ENCODE peak calls at places on chromosomes 3 and 15, in five cellular contexts. C is H9, W is SK-N-SH, R is mammary epithelial cell, U is GM23338. E is an unnamed sample.

GRCh38 chr3:148880681-148881080 is 15.6 kb downstream of the CPA3 start:
- DNase-seq in U (peak; percentile 72), W (peak; percentile 21), R (no peak), C (peak; percentile 49), E (no peak)

GRCh38 chr15:66646308-66646707 is 55.7 kb upstream of the SMAD6 start:
- DNase-seq in C (no peak), W (no peak), R (no peak), U (no peak), E (no peak)

GRCh38 chr3:156952011-156952410 is 125.9 kb downstream of the LEKR1 start:
- DNase-seq in R (no peak), W (no peak), C (no peak), U (no peak), E (no peak)

GRCh38 chr3:193593666-193594025 is 638 bp downstream of the OPA1 start:
- DNase-seq in W (peak; percentile 40), C (no peak), U (peak; percentile 35), R (peak; percentile 29), E (peak; percentile 14)

GRCh38 chr3:12545473-12545791 is at the start of gene MKRN2OS:
- DNase-seq in C (no peak), W (no peak), U (peak; percentile 92), R (peak; percentile 91), E (no peak)

GRCh38 chr15:64642875-64643274 is 132.5 kb downstream of the RBPMS2 start:
- DNase-seq in W (no peak), R (no peak), U (no peak), C (no peak), E (no peak)

GRCh38 chr3:104629038-104629437 is 737.7 kb upstream of the ALCAM start:
- DNase-seq in C (no peak), R (peak; percentile 61), U (no peak), W (no peak), E (no peak)

GRCh38 chr3:47848599-47849117 is 45.7 kb downstream of the DHX30 start:
- DNase-seq in U (no peak), C (no peak), R (no peak), W (no peak), E (no peak)

GRCh38 chr15:77866186-77866585 is 211.3 kb downstream of the TBC1D2B start:
- DNase-seq in W (no peak), U (no peak), R (no peak), C (peak; percentile 20), E (no peak)

GRCh38 chr3:180375831-180376230 is 226.1 kb upstream of the TTC14 start:
- DNase-seq in C (no peak), U (no peak), W (no peak), R (no peak), E (no peak)

GRCh38 chr3:13200465-13200864 is 127.2 kb upstream of the IQSEC1 start:
- DNase-seq in R (no peak), U (no peak), C (no peak), W (no peak), E (no peak)

GRCh38 chr3:114711321-114711891 is 417.6 kb downstream of the TIGIT start:
- DNase-seq in R (no peak), C (no peak), U (no peak), W (no peak), E (no peak)

GRCh38 chr15:20358066-20358780 is 183.4 kb downstream of the GOLGA6L6 start:
- DNase-seq in U (no peak), R (no peak), W (no peak), C (peak; percentile 26), E (no peak)

GRCh38 chr15:41894791-41895463 is 1.1 kb upstream of the SPTBN5 start:
- DNase-seq in R (peak; percentile 86), W (peak; percentile 97), U (peak; percentile 36), C (peak; percentile 58), E (no peak)

GRCh38 chr15:78392430-78392829 is 45.6 kb upstream of the IREB2 start:
- DNase-seq in W (peak; percentile 73), C (no peak), U (peak; percentile 42), R (no peak), E (no peak)

DNA sequence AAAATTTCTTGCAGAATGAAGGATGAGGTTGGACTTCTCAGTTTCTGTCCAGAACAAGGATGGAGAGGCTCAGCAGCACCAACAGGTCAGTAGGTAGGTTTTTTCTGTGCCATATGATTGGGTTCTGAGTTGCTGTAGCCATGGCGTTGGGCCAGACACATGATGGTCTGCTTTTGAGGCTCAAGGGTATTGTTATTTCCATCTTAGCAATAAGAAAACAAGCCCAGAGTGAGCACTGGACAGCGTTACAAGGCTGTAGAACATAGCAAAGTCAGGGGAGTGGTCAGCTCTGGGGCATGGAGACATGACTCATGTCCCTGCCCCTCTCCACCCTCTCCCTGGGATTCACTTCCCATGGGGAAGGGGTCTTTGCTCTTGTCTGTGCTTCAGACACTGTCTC is 137.6 kb upstream of the TOPAZ1 start:
- DNase-seq in C (no peak), R (no peak), U (no peak), W (no peak), E (no peak)
- H3K4me2 ChIP-seq in C (no peak overlapping the region), R (peak overlapping the region; percentile 46), U (no peak overlapping the region), W (no peak overlapping the region), E (no peak overlapping the region)

GRCh38 chr15:70855764-70856163 is 1.8 kb upstream of the LARP6 start:
- DNase-seq in U (no peak), R (no peak), C (no peak), W (no peak), E (no peak)

GRCh38 chr15:70853855-70854668 is at the start of gene LARP6:
- DNase-seq in R (peak; percentile 22), C (peak; percentile 72), U (peak; percentile 72), W (peak; percentile 96), E (peak; percentile 63)

GRCh38 chr15:70853270-70853854 is 595 bp downstream of the LARP6 start:
- DNase-seq in C (peak; percentile 79), U (peak; percentile 85), W (peak; percentile 79), R (peak; percentile 83), E (peak; percentile 39)

GRCh38 chr15:70856177-70856883 is 2.4 kb upstream of the LARP6 start:
- DNase-seq in C (no peak), R (no peak), W (no peak), U (no peak), E (no peak)

DNA sequence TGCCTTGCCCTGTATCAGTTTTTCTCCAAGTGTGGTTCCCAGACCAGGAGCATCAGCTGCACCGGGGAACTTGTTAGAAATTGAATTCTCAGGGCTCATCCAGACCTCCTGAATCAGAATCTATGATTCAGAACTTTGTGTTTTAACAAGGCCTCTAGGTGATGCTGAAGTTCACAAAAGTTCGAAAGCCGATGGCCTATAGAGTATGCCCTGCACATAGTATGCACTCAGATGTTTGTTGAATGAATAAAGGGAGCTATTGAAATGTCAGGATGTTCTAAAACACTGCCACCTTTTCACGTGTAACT is 666 bp upstream of the LARP6 start:
- DNase-seq in R (peak; percentile 70), U (peak; percentile 26), C (no peak), W (no peak), E (peak; percentile 12)
- H3K4me2 ChIP-seq in R (peak overlapping the region; percentile 98), U (peak overlapping the region; percentile 98), C (peak overlapping the region; percentile 44), W (peak overlapping the region; percentile 85), E (peak overlapping the region; percentile 88)

GRCh38 chr15:49989498-49989897 is 129.5 kb downstream of the ATP8B4 start:
- DNase-seq in W (no peak), R (no peak), U (no peak), C (no peak), E (no peak)
- H3K4me2 ChIP-seq in W (no peak overlapping the region), R (no peak overlapping the region), U (no peak overlapping the region), C (no peak overlapping the region), E (no peak overlapping the region)

GRCh38 chr3:128113817-128114794 is 9.5 kb downstream of the RUVBL1 start:
- DNase-seq in W (no peak), C (no peak), R (no peak), U (no peak), E (no peak)
- H3K4me2 ChIP-seq in W (no peak overlapping the region), C (no peak overlapping the region), R (no peak overlapping the region), U (no peak overlapping the region), E (no peak overlapping the region)

DNA sequence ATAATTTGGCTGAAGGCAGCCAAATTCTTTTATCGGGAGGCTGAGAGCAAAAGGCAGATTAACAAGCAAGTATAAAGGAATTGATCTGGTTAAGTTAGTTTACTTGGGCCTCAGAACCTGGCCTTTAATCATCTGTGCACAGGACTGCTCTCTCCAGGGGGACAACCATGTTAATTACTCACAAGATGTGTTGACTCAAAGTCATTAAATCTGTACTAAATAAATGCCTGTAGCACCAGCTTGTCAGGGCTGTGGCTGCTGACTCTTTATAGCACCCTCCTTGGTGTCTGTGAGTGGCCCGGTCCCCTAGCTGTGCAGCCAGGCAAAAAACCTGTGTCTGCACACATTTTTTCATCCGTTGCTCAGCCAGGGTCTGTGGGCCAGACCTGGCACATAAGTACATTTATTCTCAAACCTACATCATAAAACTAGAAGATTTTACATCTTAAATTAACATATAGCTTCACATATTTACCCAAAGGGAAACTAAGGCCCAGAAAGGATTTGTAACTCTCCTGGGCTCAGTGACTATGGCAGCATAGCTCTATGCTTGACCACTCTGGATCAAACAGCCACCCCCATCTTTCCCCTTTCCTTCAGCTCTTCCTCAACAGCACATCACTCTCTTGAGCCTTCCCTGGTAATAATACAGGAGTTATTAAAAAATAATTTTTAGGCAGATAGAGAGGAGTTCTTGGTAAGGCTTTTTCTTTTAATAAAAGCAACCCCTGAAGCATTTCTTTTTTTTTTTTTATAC is 51.4 kb downstream of the NCEH1 start:
- DNase-seq in R (no peak), W (no peak), U (no peak), C (no peak), E (no peak)
- H3K4me2 ChIP-seq in R (no peak overlapping the region), W (peak overlapping the region; percentile 50), U (no peak overlapping the region), C (no peak overlapping the region), E (no peak overlapping the region)

DNA sequence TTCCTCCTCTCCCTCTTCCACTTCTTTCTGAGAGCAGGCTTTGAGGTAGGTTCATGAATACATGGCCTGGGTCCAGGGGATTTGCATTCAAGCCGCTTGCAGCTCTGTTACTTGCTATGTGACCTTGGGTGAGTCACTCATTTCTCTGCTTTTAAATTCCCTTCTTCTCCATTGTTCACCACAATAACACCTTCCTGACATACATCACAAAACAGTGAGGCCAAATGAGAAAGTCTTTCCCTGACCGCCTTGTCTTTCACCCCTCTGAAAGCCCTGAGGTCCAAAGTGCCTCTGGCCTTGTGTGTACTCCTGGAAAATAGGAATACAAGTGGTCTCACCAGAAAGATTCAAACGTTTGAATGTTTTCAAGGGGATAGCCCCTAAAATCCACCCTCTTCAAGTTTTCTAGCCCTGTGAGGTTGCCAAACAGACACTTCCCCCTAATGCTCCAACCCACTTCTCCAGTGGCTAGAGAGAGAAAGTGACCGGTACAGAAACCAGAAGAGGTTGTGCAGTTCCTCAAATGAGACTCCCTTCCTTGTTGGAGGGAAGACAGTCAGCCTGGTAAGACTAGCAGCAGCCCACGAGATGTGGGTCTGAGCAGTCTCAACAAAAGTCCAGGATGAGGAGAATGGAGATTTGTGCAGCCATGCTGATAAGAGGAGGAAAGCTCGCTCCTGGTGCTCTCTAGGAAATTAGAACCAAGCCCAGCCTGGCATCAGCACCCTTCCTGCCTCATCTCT is 222.9 kb upstream of the TPRG1 start:
- DNase-seq in W (no peak), U (no peak), R (peak; percentile 88), C (no peak), E (no peak)
- H3K4me2 ChIP-seq in W (peak overlapping the region; percentile 78), U (peak overlapping the region; percentile 77), R (peak overlapping the region; percentile 83), C (peak overlapping the region; percentile 56), E (peak overlapping the region; percentile 68)

GRCh38 chr15:96348112-96349027 is 17.9 kb downstream of the NR2F2 start:
- DNase-seq in R (no peak), W (no peak), C (peak; percentile 40), U (peak; percentile 66), E (no peak)

GRCh38 chr15:96349034-96349932 is 18.8 kb downstream of the NR2F2 start:
- DNase-seq in U (no peak), R (no peak), C (no peak), W (no peak), E (no peak)

GRCh38 chr15:96346409-96346808 is 15.9 kb downstream of the NR2F2 start:
- DNase-seq in C (no peak), W (no peak), U (no peak), R (no peak), E (no peak)

GRCh38 chr15:96345560-96346389 is 15.3 kb downstream of the NR2F2 start:
- DNase-seq in U (peak; percentile 82), W (peak; percentile 87), C (peak; percentile 70), R (no peak), E (no peak)

GRCh38 chr15:96347181-96348111 is 16.9 kb downstream of the NR2F2 start:
- DNase-seq in C (peak; percentile 79), W (no peak), U (peak; percentile 80), R (no peak), E (no peak)
- H3K4me2 ChIP-seq in C (peak overlapping the region; percentile 42), W (no peak overlapping the region), U (peak overlapping the region; percentile 84), R (no peak overlapping the region), E (peak overlapping the region; percentile 80)